ENCODE peak calls at places on chromosomes 13 and 19, in eight cellular contexts. J is colonic mucosa; P is heart left ventricle; I is CD8-positive, alpha-beta T cell; N is activated B cell treated with CpG ODN at 0.5 μM for 24 hours; B is OCI-LY7; U is Peyer's patch; L is epithelial cell of esophagus. K is an unnamed sample.

GRCh38 chr13:93217701-93218100 is 8.9 kb upstream of the GPC6 start:
- DNase-seq in J (no peak), P (no peak), I (no peak), N (no peak), B (no peak), U (no peak), L (peak; percentile 84), K (no peak)

GRCh38 chr19:50654882-50655281 is 5.6 kb downstream of the C19orf81 start:
- DNase-seq in J (no peak), P (no peak), I (no peak), N (no peak), B (no peak), U (no peak), L (no peak), K (no peak)

GRCh38 chr19:2775556-2776430 is 7.3 kb downstream of the SGTA start:
- DNase-seq in J (peak; percentile 45), P (peak; percentile 88), I (peak; percentile 47), N (peak; percentile 40), B (no peak), U (peak; percentile 75), L (no peak), K (no peak)

GRCh38 chr19:18996796-18997394 is 36.4 kb downstream of the SUGP2 start:
- DNase-seq in J (no peak), P (peak; percentile 21), I (no peak), N (no peak), B (no peak), U (no peak), L (no peak), K (no peak)

GRCh38 chr19:21256722-21257121 is 72.5 kb downstream of the ZNF708 start:
- DNase-seq in J (no peak), P (no peak), I (no peak), N (no peak), B (peak; percentile 43), U (no peak), L (peak; percentile 69), K (no peak)

GRCh38 chr13:80033286-80033685 is 307.6 kb downstream of the SPRY2 start:
- DNase-seq in J (no peak), P (no peak), I (no peak), N (no peak), B (no peak), U (no peak), L (peak; percentile 37), K (no peak)

GRCh38 chr13:78241278-78241919 is 322.8 kb upstream of the EDNRB start:
- DNase-seq in J (peak; percentile 35), P (no peak), I (no peak), N (no peak), B (peak; percentile 41), U (no peak), L (peak; percentile 50), K (peak; percentile 22)

GRCh38 chr13:31150315-31150985 is 11.3 kb downstream of the HSPH1 start:
- DNase-seq in J (no peak), P (no peak), I (no peak), N (no peak), B (no peak), U (no peak), L (no peak), K (no peak)

GRCh38 chr13:23903906-23904280 is 6.6 kb upstream of the C1QTNF9B start:
- DNase-seq in J (no peak), P (no peak), I (no peak), N (no peak), B (no peak), U (no peak), L (no peak), K (no peak)

GRCh38 chr13:52428295-52428694 is 22.1 kb downstream of the VPS36 start:
- DNase-seq in J (no peak), P (no peak), I (no peak), N (no peak), B (no peak), U (no peak), L (peak; percentile 73), K (no peak)

GRCh38 chr19:7987084-7987768 is 18.2 kb downstream of the ELAVL1 start:
- DNase-seq in J (no peak), P (no peak), I (no peak), N (no peak), B (no peak), U (no peak), L (no peak), K (no peak)

GRCh38 chr13:90416519-90416918 is 931.0 kb upstream of the MIR17HG start:
- DNase-seq in J (no peak), P (no peak), I (no peak), N (no peak), B (no peak), U (no peak), L (no peak), K (no peak)

GRCh38 chr19:1468274-1469199 is 10.5 kb downstream of the C19orf25 start:
- DNase-seq in J (no peak), P (no peak), I (no peak), N (peak; percentile 45), B (peak; percentile 29), U (no peak), L (peak; percentile 78), K (no peak)

GRCh38 chr19:41321600-41322270 is 11.8 kb downstream of the CCDC97 start:
- DNase-seq in J (no peak), P (peak; percentile 60), I (no peak), N (no peak), B (peak; percentile 40), U (no peak), L (peak; percentile 20), K (no peak)

GRCh38 chr19:29415507-29415906 is 110.3 kb upstream of the VSTM2B start:
- DNase-seq in J (no peak), P (no peak), I (no peak), N (no peak), B (no peak), U (no peak), L (no peak), K (no peak)

GRCh38 chr19:48480476-48481190 is 11.5 kb downstream of the CYTH2 start:
- DNase-seq in J (peak; percentile 44), P (peak; percentile 63), I (peak; percentile 59), N (no peak), B (no peak), U (peak; percentile 66), L (no peak), K (no peak)
- TF ChIP-seq CTCF in J (no peak), P (peak; percentile 10), I (no peak), N (no peak), B (no peak), U (no peak), L (no peak), K (no peak)

GRCh38 chr13:110615005-110615321 is 382 bp upstream of the NAXD start:
- DNase-seq in J (no peak), P (no peak), I (no peak), N (no peak), B (no peak), U (no peak), L (no peak), K (no peak)

GRCh38 chr13:110615322-110616102 is at the start of gene NAXD:
- DNase-seq in J (peak; percentile 96), P (peak; percentile 97), I (peak; percentile 57), N (peak; percentile 66), B (peak; percentile 80), U (peak; percentile 81), L (peak; percentile 91), K (peak; percentile 42)

GRCh38 chr13:110618167-110618566 is 2.8 kb downstream of the NAXD start:
- DNase-seq in J (no peak), P (no peak), I (no peak), N (no peak), B (no peak), U (no peak), L (no peak), K (no peak)

GRCh38 chr13:110617326-110618072 is 2.2 kb downstream of the NAXD start:
- DNase-seq in J (peak; percentile 53), P (peak; percentile 56), I (no peak), N (no peak), B (peak; percentile 3), U (no peak), L (peak; percentile 66), K (no peak)

DNA sequence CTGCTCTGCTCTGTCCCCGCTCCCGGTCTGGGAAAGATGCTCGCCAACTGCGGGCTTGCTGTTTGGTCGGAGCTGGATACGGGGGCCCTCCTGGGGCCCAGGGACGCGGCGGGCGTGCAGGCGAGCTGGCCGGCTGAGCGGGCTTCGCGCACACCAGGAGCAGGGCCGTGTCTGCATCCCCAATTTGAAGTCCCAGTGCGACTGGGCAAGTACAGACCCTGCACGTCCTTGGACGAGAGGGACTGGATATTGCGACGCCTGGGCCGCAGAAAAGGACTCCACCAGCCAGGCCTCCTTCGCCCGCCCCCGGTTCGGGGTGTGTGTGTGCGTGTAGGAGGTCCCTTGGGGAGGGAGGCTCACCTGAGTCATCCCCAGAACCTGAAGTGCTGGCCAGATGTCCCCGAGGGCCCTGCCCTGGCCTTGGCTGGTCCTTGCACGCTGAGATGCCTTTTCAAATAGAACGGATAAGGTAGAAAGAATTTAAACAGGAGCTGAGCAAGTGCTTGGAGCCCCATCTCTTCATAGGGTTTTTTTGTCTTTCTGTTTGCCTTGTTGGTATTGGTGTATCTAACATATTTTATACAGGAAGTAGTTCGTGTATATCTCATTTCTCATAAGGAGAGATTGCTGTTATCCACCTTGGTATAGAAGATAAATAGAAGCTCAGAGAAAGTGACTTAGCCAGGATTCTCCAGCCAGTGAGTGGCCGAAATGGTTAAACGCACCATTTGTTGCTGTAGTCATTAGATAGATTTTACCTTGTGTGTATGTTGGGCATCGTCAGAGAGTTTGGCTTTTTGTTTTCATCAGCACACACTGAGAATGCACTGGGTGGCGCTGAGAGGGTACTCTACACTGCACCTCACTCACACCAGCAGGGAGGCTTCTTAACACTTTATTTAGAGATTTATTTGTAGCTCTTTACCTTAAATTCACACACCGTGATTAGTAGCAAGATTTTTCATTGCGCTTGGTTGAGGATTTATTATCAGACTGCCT is 1.1 kb downstream of the NAXD start:
- DNase-seq in J (peak; percentile 52), P (peak; percentile 51), I (peak; percentile 10), N (peak; percentile 53), B (peak; percentile 54), U (peak; percentile 41), L (peak; percentile 82), K (no peak)
- TF ChIP-seq CTCF in J (no peak), P (no peak), I (no peak), N (no peak), B (peak; percentile 71), U (peak; percentile 21), L (no peak), K (no peak)

GRCh38 chr19:12711187-12711586 is 12.5 kb downstream of the TNPO2 start:
- DNase-seq in J (no peak), P (no peak), I (no peak), N (no peak), B (no peak), U (no peak), L (no peak), K (no peak)
- TF ChIP-seq CTCF in J (no peak), P (no peak), I (no peak), N (no peak), B (no peak), U (no peak), L (no peak), K (no peak)

DNA sequence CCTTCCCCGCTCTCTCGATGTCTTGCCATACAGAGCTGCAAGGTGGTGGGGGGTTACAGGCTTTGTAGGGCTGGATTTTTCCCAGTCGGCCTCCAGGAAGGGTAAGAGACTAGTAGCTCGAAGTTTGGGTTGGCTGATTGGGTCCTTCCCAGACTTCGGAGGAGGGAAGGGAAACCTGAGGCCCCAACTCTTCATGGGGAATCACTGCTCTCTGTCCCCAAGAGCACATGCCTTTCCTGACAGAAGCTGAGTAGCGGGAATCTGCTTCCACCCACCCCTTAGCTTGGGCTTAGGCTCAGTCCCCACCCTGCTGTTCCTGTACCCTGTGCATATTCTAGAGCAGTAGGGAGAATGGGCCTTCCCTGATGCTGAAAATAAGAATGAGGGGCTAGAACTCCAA is 39.7 kb downstream of the PPP2R1A start:
- DNase-seq in J (no peak), P (no peak), I (no peak), N (no peak), B (no peak), U (no peak), L (no peak), K (no peak)
- TF ChIP-seq CTCF in J (no peak), P (no peak), I (no peak), N (no peak), B (no peak), U (no peak), L (no peak), K (no peak)

GRCh38 chr19:37370880-37371661 is at the start of gene ZNF527:
- DNase-seq in J (peak; percentile 98), P (peak; percentile 99), I (peak; percentile 97), N (peak; percentile 96), B (peak; percentile 98), U (peak; percentile 96), L (peak; percentile 98), K (peak; percentile 89)
- TF ChIP-seq CTCF in J (no peak), P (no peak), I (no peak), N (no peak), B (no peak), U (peak; percentile 19), L (no peak), K (no peak)

K was measured in mesothelial cell of epicardium.